ENCODE peak calls at places on chromosome 18, in four cellular contexts. One of them, this sample, is unnamed.

GRCh38 chr18:78242796-78243195 is 736.8 kb upstream of the SALL3 start:
- DNase-seq in kidney: no peak
- DNase-seq in IMR-90: no peak
- DNase-seq in foreskin fibroblast: no peak
- DNase-seq in this sample: no peak

GRCh38 chr18:48836806-48837615 is 113.8 kb downstream of the SMAD7 start:
- DNase-seq in kidney: peak; percentile 59
- DNase-seq in IMR-90: no peak
- DNase-seq in foreskin fibroblast: no peak
- DNase-seq in this sample: peak; percentile 69

GRCh38 chr18:55252053-55252675 is 292.9 kb upstream of the CCDC68 start:
- DNase-seq in kidney: no peak
- DNase-seq in IMR-90: no peak
- DNase-seq in foreskin fibroblast: no peak
- DNase-seq in this sample: no peak

GRCh38 chr18:65409266-65409665 is 341.5 kb upstream of the CDH7 start:
- DNase-seq in kidney: no peak
- DNase-seq in IMR-90: no peak
- DNase-seq in foreskin fibroblast: no peak
- DNase-seq in this sample: no peak

GRCh38 chr18:12686100-12686499 is 16.4 kb downstream of the CEP76 start:
- DNase-seq in kidney: no peak
- DNase-seq in IMR-90: peak; percentile 30
- DNase-seq in foreskin fibroblast: no peak
- DNase-seq in this sample: no peak

GRCh38 chr18:79940126-79940813 is 11.2 kb downstream of the SLC66A2 start:
- DNase-seq in kidney: peak; percentile 39
- DNase-seq in IMR-90: no peak
- DNase-seq in foreskin fibroblast: no peak
- DNase-seq in this sample: no peak

GRCh38 chr18:35854095-35854494 is 118.4 kb upstream of the RMP24 start:
- DNase-seq in kidney: no peak
- DNase-seq in IMR-90: no peak
- DNase-seq in foreskin fibroblast: no peak
- DNase-seq in this sample: no peak

GRCh38 chr18:33960393-33960792 is 264.3 kb downstream of the NOL4 start:
- DNase-seq in kidney: no peak
- DNase-seq in IMR-90: no peak
- DNase-seq in foreskin fibroblast: no peak
- DNase-seq in this sample: no peak

GRCh38 chr18:72868666-72869661 is 1.2 kb upstream of the NETO1 start:
- DNase-seq in kidney: no peak
- DNase-seq in IMR-90: no peak
- DNase-seq in foreskin fibroblast: no peak
- DNase-seq in this sample: peak; percentile 77

GRCh38 chr18:3836483-3836882 is 386.5 kb downstream of the TGIF1 start:
- DNase-seq in kidney: no peak
- DNase-seq in IMR-90: no peak
- DNase-seq in foreskin fibroblast: no peak
- DNase-seq in this sample: no peak
- H3K4me3 ChIP-seq in kidney: no peak overlapping the region
- H3K4me3 ChIP-seq in IMR-90: no peak overlapping the region
- H3K4me3 ChIP-seq in foreskin fibroblast: no peak overlapping the region
- H3K4me3 ChIP-seq in this sample: no peak overlapping the region

GRCh38 chr18:22169011-22169888 is at the start of gene GATA6:
- DNase-seq in kidney: peak; percentile 96
- DNase-seq in IMR-90: peak; percentile 91
- DNase-seq in foreskin fibroblast: peak; percentile 53
- DNase-seq in this sample: peak; percentile 84
- H3K4me3 ChIP-seq in kidney: peak within 1 kb of the TSS; percentile 77
- H3K4me3 ChIP-seq in IMR-90: peak within 1 kb of the TSS; percentile 77
- H3K4me3 ChIP-seq in foreskin fibroblast: peak within 1 kb of the TSS; percentile 81
- H3K4me3 ChIP-seq in this sample: peak within 1 kb of the TSS; percentile 61

GRCh38 chr18:47247833-47248609 is 3.4 kb downstream of the SKOR2 start:
- DNase-seq in kidney: no peak
- DNase-seq in IMR-90: no peak
- DNase-seq in foreskin fibroblast: no peak
- DNase-seq in this sample: no peak

GRCh38 chr18:47251289-47252120 is at the start of gene SKOR2:
- DNase-seq in kidney: no peak
- DNase-seq in IMR-90: no peak
- DNase-seq in foreskin fibroblast: no peak
- DNase-seq in this sample: no peak

GRCh38 chr18:47249602-47250001 is 1.9 kb downstream of the SKOR2 start:
- DNase-seq in kidney: no peak
- DNase-seq in IMR-90: no peak
- DNase-seq in foreskin fibroblast: no peak
- DNase-seq in this sample: no peak

GRCh38 chr18:47248610-47249343 is 2.7 kb downstream of the SKOR2 start:
- DNase-seq in kidney: no peak
- DNase-seq in IMR-90: no peak
- DNase-seq in foreskin fibroblast: no peak
- DNase-seq in this sample: no peak

GRCh38 chr18:47250415-47251046 is 929 bp downstream of the SKOR2 start:
- DNase-seq in kidney: no peak
- DNase-seq in IMR-90: no peak
- DNase-seq in foreskin fibroblast: no peak
- DNase-seq in this sample: no peak
- H3K4me3 ChIP-seq in kidney: no peak overlapping the region
- H3K4me3 ChIP-seq in IMR-90: no peak overlapping the region
- H3K4me3 ChIP-seq in foreskin fibroblast: no peak overlapping the region
- H3K4me3 ChIP-seq in this sample: no peak overlapping the region

DNA sequence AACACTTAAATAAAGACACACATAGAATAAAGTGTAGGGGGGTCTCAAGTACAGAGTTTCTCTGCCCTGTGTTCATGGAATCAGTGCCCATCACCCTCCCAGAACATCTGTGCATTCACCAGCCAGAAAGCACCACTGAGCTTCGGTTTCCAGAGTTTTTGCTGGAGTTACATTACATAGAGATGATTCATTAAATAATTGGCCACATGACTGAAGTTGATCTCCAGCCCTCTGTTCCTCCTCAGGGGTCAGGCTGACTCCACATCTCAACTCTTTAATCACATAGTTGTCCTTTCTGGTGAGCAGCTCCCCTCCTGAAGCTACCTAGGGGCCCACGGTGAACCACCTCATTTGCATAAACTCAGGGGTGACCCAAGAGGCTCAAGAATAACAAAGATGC is 129.8 kb downstream of the METTL4 start:
- DNase-seq in kidney: no peak
- DNase-seq in IMR-90: peak; percentile 16
- DNase-seq in foreskin fibroblast: peak; percentile 22
- DNase-seq in this sample: no peak
- H3K4me3 ChIP-seq in kidney: no peak overlapping the region
- H3K4me3 ChIP-seq in IMR-90: no peak overlapping the region
- H3K4me3 ChIP-seq in foreskin fibroblast: no peak overlapping the region
- H3K4me3 ChIP-seq in this sample: no peak overlapping the region

GRCh38 chr18:63241739-63242138 is 77.8 kb downstream of the BCL2 start:
- DNase-seq in kidney: no peak
- DNase-seq in IMR-90: no peak
- DNase-seq in foreskin fibroblast: no peak
- DNase-seq in this sample: no peak

GRCh38 chr18:63237911-63238710 is 81.5 kb downstream of the BCL2 start:
- DNase-seq in kidney: no peak
- DNase-seq in IMR-90: peak; percentile 85
- DNase-seq in foreskin fibroblast: peak; percentile 77
- DNase-seq in this sample: no peak

GRCh38 chr18:63240541-63241316 is 78.8 kb downstream of the BCL2 start:
- DNase-seq in kidney: no peak
- DNase-seq in IMR-90: no peak
- DNase-seq in foreskin fibroblast: no peak
- DNase-seq in this sample: no peak

GRCh38 chr18:63238711-63239110 is 80.9 kb downstream of the BCL2 start:
- DNase-seq in kidney: no peak
- DNase-seq in IMR-90: no peak
- DNase-seq in foreskin fibroblast: no peak
- DNase-seq in this sample: no peak

GRCh38 chr18:63241317-63241712 is 78.3 kb downstream of the BCL2 start:
- DNase-seq in kidney: no peak
- DNase-seq in IMR-90: no peak
- DNase-seq in foreskin fibroblast: no peak
- DNase-seq in this sample: no peak
- H3K4me3 ChIP-seq in kidney: peak overlapping the region; percentile 2
- H3K4me3 ChIP-seq in IMR-90: no peak overlapping the region
- H3K4me3 ChIP-seq in foreskin fibroblast: no peak overlapping the region
- H3K4me3 ChIP-seq in this sample: no peak overlapping the region

GRCh38 chr18:8063733-8064132 is 496.6 kb downstream of the PTPRM start:
- DNase-seq in kidney: no peak
- DNase-seq in IMR-90: no peak
- DNase-seq in foreskin fibroblast: no peak
- DNase-seq in this sample: no peak
- H3K4me3 ChIP-seq in kidney: no peak overlapping the region
- H3K4me3 ChIP-seq in IMR-90: no peak overlapping the region
- H3K4me3 ChIP-seq in foreskin fibroblast: no peak overlapping the region
- H3K4me3 ChIP-seq in this sample: no peak overlapping the region